ENCODE peak calls at places on chromosomes 11 and 22, in ten cellular contexts. O, P, J, U, X, T, V, L, G and E are unnamed samples.
A peak's percentile ranks its signal among the peaks of the same experiment; 100 is the strongest.

GRCh38 chr11:106493751-106494150 is 416.3 kb downstream of the AASDHPPT start:
- ATAC-seq in O (peak; percentile 50), P (no peak), J (no peak), U (no peak), X (no peak), T (no peak), V (no peak), L (no peak), G (no peak), E (no peak)

GRCh38 chr11:104130161-104130560 is 33.8 kb downstream of the PDGFD start:
- ATAC-seq in O (no peak), P (no peak), J (no peak), U (no peak), X (no peak), T (no peak), V (no peak), L (no peak), G (no peak), E (no peak)

GRCh38 chr11:96187779-96188624 is 155.0 kb downstream of the MAML2 start:
- ATAC-seq in O (peak; percentile 99), P (peak; percentile 55), J (peak; percentile 33), U (peak; percentile 67), X (peak; percentile 89), T (no peak), V (no peak), L (peak; percentile 72), G (no peak), E (peak; percentile 57)

GRCh38 chr22:50600967-50601668 is 525 bp downstream of the MAPK8IP2 start:
- ATAC-seq in O (no peak), P (no peak), J (peak; percentile 7), U (peak; percentile 40), X (no peak), T (peak; percentile 19), V (no peak), L (no peak), G (no peak), E (peak; percentile 32)

GRCh38 chr22:38110008-38110862 is at the start of gene BAIAP2L2:
- ATAC-seq in O (peak; percentile 16), P (no peak), J (no peak), U (peak; percentile 64), X (no peak), T (no peak), V (no peak), L (no peak), G (no peak), E (no peak)

GRCh38 chr11:46677991-46678740 is 22.3 kb downstream of the ARHGAP1 start:
- ATAC-seq in O (no peak), P (no peak), J (no peak), U (peak; percentile 28), X (no peak), T (no peak), V (no peak), L (no peak), G (no peak), E (no peak)

GRCh38 chr22:19360862-19361261 is 69.3 kb upstream of the CLTCL1 start:
- ATAC-seq in O (no peak), P (no peak), J (no peak), U (no peak), X (no peak), T (no peak), V (no peak), L (no peak), G (no peak), E (no peak)

GRCh38 chr11:64263021-64263946 is 12.0 kb downstream of the PLCB3 start:
- ATAC-seq in O (peak; percentile 45), P (no peak), J (no peak), U (no peak), X (no peak), T (no peak), V (no peak), L (no peak), G (no peak), E (no peak)

GRCh38 chr11:61828379-61828628 is 204 bp downstream of the FADS2 start:
- ATAC-seq in O (no peak), P (no peak), J (no peak), U (peak; percentile 12), X (no peak), T (no peak), V (no peak), L (no peak), G (no peak), E (no peak)

GRCh38 chr11:61543606-61544306 is 35.2 kb downstream of the LRRC10B start:
- ATAC-seq in O (peak; percentile 60), P (no peak), J (no peak), U (peak; percentile 24), X (no peak), T (no peak), V (no peak), L (no peak), G (no peak), E (no peak)

GRCh38 chr22:31439805-31440204 is 40.4 kb downstream of the DRG1 start:
- ATAC-seq in O (no peak), P (peak; percentile 30), J (peak; percentile 12), U (no peak), X (peak; percentile 80), T (no peak), V (peak; percentile 10), L (no peak), G (no peak), E (no peak)

GRCh38 chr11:93761910-93762309 is 20.4 kb downstream of the C11orf54 start:
- ATAC-seq in O (no peak), P (no peak), J (no peak), U (no peak), X (no peak), T (no peak), V (no peak), L (no peak), G (no peak), E (no peak)

GRCh38 chr11:34507156-34507555 is 6.4 kb downstream of the ELF5 start:
- ATAC-seq in O (no peak), P (peak; percentile 68), J (no peak), U (no peak), X (no peak), T (no peak), V (peak; percentile 52), L (no peak), G (no peak), E (no peak)

GRCh38 chr11:64035581-64035980 is at the start of gene FLRT1:
- ATAC-seq in O (no peak), P (no peak), J (peak; percentile 8), U (no peak), X (no peak), T (peak; percentile 11), V (no peak), L (no peak), G (no peak), E (peak; percentile 10)

GRCh38 chr22:40757071-40757470 is 62.1 kb downstream of the SLC25A17 start:
- ATAC-seq in O (no peak), P (no peak), J (no peak), U (no peak), X (no peak), T (no peak), V (no peak), L (no peak), G (no peak), E (no peak)

GRCh38 chr11:47179655-47179991 is 2.9 kb upstream of the ARFGAP2 start:
- ATAC-seq in O (peak; percentile 10), P (no peak), J (no peak), U (peak; percentile 25), X (no peak), T (no peak), V (no peak), L (no peak), G (no peak), E (no peak)

GRCh38 chr11:17766590-17766989 is 32.0 kb downstream of the KCNC1 start:
- ATAC-seq in O (no peak), P (no peak), J (no peak), U (no peak), X (no peak), T (no peak), V (no peak), L (no peak), G (no peak), E (no peak)

GRCh38 chr22:37284126-37284806 is 2.0 kb downstream of the CYTH4 start:
- ATAC-seq in O (no peak), P (peak; percentile 43), J (no peak), U (no peak), X (no peak), T (no peak), V (peak; percentile 30), L (peak; percentile 45), G (no peak), E (peak; percentile 19)

DNA sequence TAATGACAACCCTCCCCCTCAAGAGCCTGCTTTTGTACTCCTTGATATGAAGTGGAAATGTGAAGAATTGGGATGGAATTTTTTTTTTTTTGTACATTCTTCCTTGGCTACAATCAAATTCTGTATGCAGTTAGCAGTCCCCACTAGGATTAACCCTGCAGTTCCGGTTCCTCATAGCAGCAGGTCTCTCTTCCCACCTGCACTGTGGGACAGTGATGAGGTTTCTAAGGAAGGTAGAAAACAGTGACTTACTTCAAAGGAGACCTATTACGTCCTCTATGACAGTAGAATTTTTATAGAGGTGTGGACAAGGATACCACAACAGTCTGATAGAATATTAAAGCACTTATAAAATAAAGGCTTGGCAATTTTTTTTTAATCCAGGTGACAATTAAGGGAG is 46.3 kb upstream of the ALKBH3 start:
- ATAC-seq in O (no peak), P (no peak), J (no peak), U (no peak), X (no peak), T (no peak), V (no peak), L (no peak), G (no peak), E (no peak)
- H3K4me3 ChIP-seq in O (no peak overlapping the region), P (no peak overlapping the region), J (no peak overlapping the region), U (no peak overlapping the region), X (no peak overlapping the region), T (no peak overlapping the region), V (no peak overlapping the region), L (no peak overlapping the region), G (no peak overlapping the region), E (no peak overlapping the region)

GRCh38 chr11:90775573-90776165 is 552.8 kb upstream of the CHORDC1 start:
- ATAC-seq in O (no peak), P (no peak), J (no peak), U (no peak), X (no peak), T (no peak), V (no peak), L (no peak), G (no peak), E (no peak)
- H3K4me3 ChIP-seq in O (no peak overlapping the region), P (no peak overlapping the region), J (no peak overlapping the region), U (no peak overlapping the region), X (no peak overlapping the region), T (no peak overlapping the region), V (no peak overlapping the region), L (no peak overlapping the region), G (no peak overlapping the region), E (no peak overlapping the region)

DNA sequence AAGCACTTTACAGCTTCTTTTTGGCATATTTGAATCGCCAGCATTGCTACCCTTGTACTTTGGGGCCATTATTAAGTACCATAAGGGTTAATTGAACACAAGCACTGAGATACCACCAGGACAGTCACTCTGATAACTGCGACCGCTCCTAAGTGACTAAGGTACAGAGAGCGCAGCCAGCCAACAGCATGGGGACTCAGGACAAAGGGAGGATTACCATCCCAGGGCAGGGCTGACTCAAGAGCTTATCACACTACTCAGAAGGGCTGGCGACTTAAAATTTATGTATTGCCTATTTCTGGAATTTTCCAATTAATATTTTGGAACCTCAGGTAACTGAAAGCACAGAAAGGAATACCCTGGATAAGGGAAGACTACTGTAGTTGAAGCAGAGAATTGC is 479 bp downstream of the ZNF280A start:
- ATAC-seq in O (no peak), P (no peak), J (no peak), U (peak; percentile 90), X (no peak), T (no peak), V (no peak), L (no peak), G (no peak), E (no peak)
- H3K4me3 ChIP-seq in O (no peak overlapping the region), P (no peak overlapping the region), J (no peak overlapping the region), U (peak overlapping the region; percentile 69), X (no peak overlapping the region), T (no peak overlapping the region), V (no peak overlapping the region), L (no peak overlapping the region), G (no peak overlapping the region), E (no peak overlapping the region)

GRCh38 chr11:465896-466538 is 15.9 kb downstream of the PTDSS2 start:
- ATAC-seq in O (no peak), P (no peak), J (no peak), U (no peak), X (no peak), T (no peak), V (peak; percentile 5), L (no peak), G (no peak), E (no peak)
- H3K4me3 ChIP-seq in O (no peak overlapping the region), P (no peak overlapping the region), J (no peak overlapping the region), U (no peak overlapping the region), X (no peak overlapping the region), T (no peak overlapping the region), V (no peak overlapping the region), L (no peak overlapping the region), G (no peak overlapping the region), E (no peak overlapping the region)